ENCODE peak calls at places on chromosomes 2 and 18, in four cellular contexts. S, Y, Q and O are unnamed samples.
A peak's percentile ranks its signal among the peaks of the same experiment; 100 is the strongest.

GRCh38 chr2:59066787-59067399 is 825.8 kb upstream of the FANCL start:
- DNase-seq in S (no peak), Y (no peak), Q (no peak), O (no peak)

GRCh38 chr18:66872277-66872676 is 268.4 kb upstream of the CDH19 start:
- DNase-seq in S (peak; percentile 24), Y (no peak), Q (peak; percentile 16), O (peak; percentile 25)

GRCh38 chr2:109275120-109276040 is 146.4 kb downstream of the SH3RF3 start:
- DNase-seq in S (peak; percentile 73), Y (no peak), Q (no peak), O (no peak)

GRCh38 chr2:210158236-210158635 is 13.0 kb downstream of the KANSL1L start:
- DNase-seq in S (no peak), Y (no peak), Q (no peak), O (no peak)

GRCh38 chr2:118698564-118698963 is 148.9 kb downstream of the EN1 start:
- DNase-seq in S (no peak), Y (no peak), Q (no peak), O (no peak)

GRCh38 chr2:217981084-217981730 is 21.6 kb downstream of the TNS1 start:
- DNase-seq in S (no peak), Y (peak; percentile 7), Q (no peak), O (no peak)

GRCh38 chr2:110215566-110216158 is 3.3 kb upstream of the MTLN start:
- DNase-seq in S (no peak), Y (no peak), Q (no peak), O (no peak)

GRCh38 chr2:191638079-191638801 is 39.7 kb upstream of the NABP1 start:
- DNase-seq in S (no peak), Y (no peak), Q (peak; percentile 3), O (no peak)

GRCh38 chr18:49755489-49755888 is 57.8 kb downstream of the ACAA2 start:
- DNase-seq in S (no peak), Y (no peak), Q (no peak), O (no peak)

GRCh38 chr2:26848336-26849055 is 564 bp downstream of the DPYSL5 start:
- DNase-seq in S (no peak), Y (no peak), Q (peak; percentile 50), O (no peak)

GRCh38 chr2:26847663-26848335 is at the start of gene DPYSL5:
- DNase-seq in S (no peak), Y (no peak), Q (peak; percentile 94), O (no peak)

GRCh38 chr2:26846334-26846863 is 1.5 kb upstream of the DPYSL5 start:
- DNase-seq in S (peak; percentile 85), Y (peak; percentile 64), Q (peak; percentile 96), O (peak; percentile 68)

GRCh38 chr2:26845021-26845420 is 2.9 kb upstream of the DPYSL5 start:
- DNase-seq in S (no peak), Y (no peak), Q (no peak), O (no peak)

GRCh38 chr2:26846881-26847662 is 860 bp upstream of the DPYSL5 start:
- DNase-seq in S (no peak), Y (no peak), Q (peak; percentile 39), O (no peak)
- H3K4me3 ChIP-seq in S (no peak overlapping the region), Y (no peak overlapping the region), Q (peak overlapping the region; percentile 82), O (no peak overlapping the region)

GRCh38 chr2:237966565-237967462 is at the start of gene UBE2F:
- DNase-seq in S (peak; percentile 98), Y (peak; percentile 98), Q (peak; percentile 99), O (peak; percentile 97)
- TF ChIP-seq CTCF in S (no peak), Y (no peak), Q (no peak), O (no peak)

GRCh38 chr18:21980744-21981143 is 188.6 kb upstream of the GATA6 start:
- DNase-seq in S (no peak), Y (no peak), Q (no peak), O (no peak)

GRCh38 chr18:21979171-21979560 is 190.2 kb upstream of the GATA6 start:
- DNase-seq in S (no peak), Y (no peak), Q (no peak), O (no peak)

GRCh38 chr18:21979759-21980158 is 189.6 kb upstream of the GATA6 start:
- DNase-seq in S (no peak), Y (no peak), Q (no peak), O (no peak)

GRCh38 chr18:21978546-21979170 is 190.7 kb upstream of the GATA6 start:
- DNase-seq in S (no peak), Y (no peak), Q (no peak), O (no peak)
- H3K4me3 ChIP-seq in S (no peak overlapping the region), Y (no peak overlapping the region), Q (no peak overlapping the region), O (no peak overlapping the region)

DNA sequence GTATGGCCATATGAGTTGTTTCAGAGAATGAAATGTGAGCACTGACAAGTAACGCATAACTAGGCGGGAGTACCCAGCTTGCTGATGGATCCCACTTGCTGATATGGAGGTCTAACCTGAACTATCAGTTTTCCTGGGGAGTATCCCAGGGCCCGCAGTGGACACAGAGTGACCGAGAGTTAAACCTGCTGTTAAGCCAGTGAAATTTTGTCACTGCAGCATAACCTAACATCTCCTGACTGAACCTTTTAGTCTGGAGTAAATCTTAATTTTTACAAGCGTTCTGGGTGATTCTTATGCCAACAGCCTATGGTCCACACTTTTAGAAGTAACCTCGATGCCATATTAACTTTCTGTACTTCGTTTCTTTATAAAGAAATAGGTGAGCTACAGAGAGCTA is 54.4 kb downstream of the TGFA start:
- DNase-seq in S (no peak), Y (no peak), Q (no peak), O (no peak)
- TF ChIP-seq CTCF in S (no peak), Y (no peak), Q (no peak), O (no peak)

DNA sequence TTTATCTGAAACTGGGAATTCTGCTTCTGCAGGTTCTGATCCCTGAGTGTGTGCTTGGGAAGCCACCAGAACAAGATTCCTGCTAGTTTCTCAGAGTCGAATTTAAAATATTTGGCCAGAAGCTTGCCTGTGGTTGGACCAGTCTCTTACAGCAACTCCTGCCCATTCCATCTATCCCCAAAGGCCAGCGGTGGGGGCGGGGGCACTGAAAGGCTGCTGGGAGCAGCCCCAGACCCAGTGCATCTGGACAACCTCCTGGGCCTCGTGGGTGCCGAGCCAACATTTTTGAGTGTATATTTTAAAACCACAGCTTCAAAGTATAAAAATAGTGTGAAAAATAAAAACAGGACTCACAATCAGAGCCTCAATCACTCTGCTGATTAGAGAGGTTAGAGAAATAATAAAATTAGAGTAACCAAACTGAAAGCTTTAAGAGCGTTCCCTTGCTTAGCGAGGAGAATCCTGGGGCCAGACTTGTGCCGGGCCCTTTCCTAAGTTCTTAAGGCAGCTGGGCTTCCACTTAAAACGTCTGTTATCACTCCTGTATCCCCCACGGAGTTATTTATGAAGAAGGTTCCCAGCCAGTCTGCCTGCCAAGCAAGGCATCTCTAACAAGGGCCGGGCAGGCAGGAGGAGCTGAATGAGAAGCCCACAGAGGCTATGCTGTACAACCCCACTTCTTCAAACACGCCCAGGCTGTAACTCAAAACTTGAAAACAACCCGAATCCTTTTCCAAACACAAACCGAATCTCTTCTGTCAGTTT is 38.8 kb upstream of the ZFP36L2 start:
- DNase-seq in S (peak; percentile 56), Y (no peak), Q (no peak), O (peak; percentile 63)
- H3K4me3 ChIP-seq in S (no peak overlapping the region), Y (no peak overlapping the region), Q (no peak overlapping the region), O (no peak overlapping the region)

GRCh38 chr2:33395660-33396249 is 80.7 kb upstream of the RASGRP3 start:
- DNase-seq in S (peak; percentile 73), Y (peak; percentile 64), Q (peak; percentile 62), O (peak; percentile 62)
- TF ChIP-seq CTCF in S (peak; percentile 79), Y (peak; percentile 28), Q (peak; percentile 85), O (peak; percentile 72)

DNA sequence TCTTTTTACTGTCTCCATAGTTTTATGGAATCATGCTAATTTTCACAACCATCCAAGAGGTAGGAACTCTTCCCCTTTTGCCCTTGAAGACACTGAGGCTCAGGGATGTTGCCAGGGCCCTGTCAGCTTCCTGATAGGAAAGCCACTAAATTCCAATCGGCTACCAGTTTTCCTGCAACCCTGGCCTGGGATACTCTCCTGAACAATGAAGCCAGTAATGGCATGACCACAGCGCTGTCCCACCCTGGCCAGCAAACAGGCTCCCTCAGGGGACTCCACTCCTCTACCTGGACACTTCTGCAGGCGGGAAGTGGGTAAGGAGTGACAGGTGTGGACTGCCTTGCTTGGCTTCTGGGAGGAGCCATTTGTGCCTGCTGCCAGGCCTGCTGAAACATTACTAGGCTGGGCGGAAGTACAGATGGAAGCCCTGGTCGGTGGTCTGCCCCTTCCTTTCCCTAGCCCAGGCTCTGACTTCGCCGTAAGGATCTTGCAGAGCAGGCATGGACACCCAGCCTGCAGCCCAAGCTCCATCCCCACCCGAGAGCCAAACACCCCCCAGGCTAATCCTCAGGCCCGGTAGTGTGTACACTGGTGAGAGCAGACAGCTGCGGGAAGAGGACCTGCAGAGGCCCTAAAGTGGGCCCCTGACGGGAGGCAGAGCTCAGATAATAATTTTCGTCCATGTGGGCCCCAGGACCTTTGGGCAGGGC is 78.8 kb upstream of the SMAD2 start:
- DNase-seq in S (no peak), Y (no peak), Q (no peak), O (no peak)
- H3K4me3 ChIP-seq in S (no peak overlapping the region), Y (no peak overlapping the region), Q (no peak overlapping the region), O (no peak overlapping the region)

GRCh38 chr2:201680743-201681142 is 17.7 kb downstream of the MPP4 start:
- DNase-seq in S (peak; percentile 26), Y (peak; percentile 11), Q (peak; percentile 85), O (no peak)
- TF ChIP-seq CTCF in S (peak; percentile 66), Y (peak; percentile 8), Q (peak; percentile 86), O (peak; percentile 51)